ENCODE peak calls at places on chromosomes 7 and 10, in nine cellular contexts. One of them, this sample, is unnamed.

GRCh38 chr10:86941991-86942421 is 15.4 kb downstream of the MMRN2 start:
- DNase-seq in astrocyte of the cerebellum: no peak
- DNase-seq in HEK293T: no peak
- DNase-seq in stimulated activated naive CD8-positive, alpha-beta T cell treated with anti-CD3 and anti-CD28 coated beads, Interleukin-15, Interleukin-2, amounts not matched to agents 100 U/mL and 50 U/mL, for 24 hours: no peak
- DNase-seq in glomerular endothelial cell: no peak
- DNase-seq in SW 1271: no peak
- DNase-seq in effector memory CD4-positive, alpha-beta T cell: no peak
- DNase-seq in hypothalamus: no peak
- DNase-seq in activated CD8-positive, alpha-beta memory T cell treated with anti-CD3 and anti-CD28 coated beads, Interleukin-2, amount 50 U/mL, for 48 hours: no peak
- DNase-seq in this sample: no peak

GRCh38 chr10:43845121-43845520 is 196.4 kb upstream of the ZNF32 start:
- DNase-seq in astrocyte of the cerebellum: no peak
- DNase-seq in HEK293T: no peak
- DNase-seq in stimulated activated naive CD8-positive, alpha-beta T cell treated with anti-CD3 and anti-CD28 coated beads, Interleukin-15, Interleukin-2, amounts not matched to agents 100 U/mL and 50 U/mL, for 24 hours: no peak
- DNase-seq in glomerular endothelial cell: no peak
- DNase-seq in SW 1271: no peak
- DNase-seq in effector memory CD4-positive, alpha-beta T cell: no peak
- DNase-seq in hypothalamus: no peak
- DNase-seq in activated CD8-positive, alpha-beta memory T cell treated with anti-CD3 and anti-CD28 coated beads, Interleukin-2, amount 50 U/mL, for 48 hours: no peak
- DNase-seq in this sample: no peak

GRCh38 chr10:30284860-30285594 is 64.1 kb downstream of the MTPAP start:
- DNase-seq in astrocyte of the cerebellum: no peak
- DNase-seq in HEK293T: peak; percentile 6
- DNase-seq in stimulated activated naive CD8-positive, alpha-beta T cell treated with anti-CD3 and anti-CD28 coated beads, Interleukin-15, Interleukin-2, amounts not matched to agents 100 U/mL and 50 U/mL, for 24 hours: no peak
- DNase-seq in glomerular endothelial cell: no peak
- DNase-seq in SW 1271: no peak
- DNase-seq in effector memory CD4-positive, alpha-beta T cell: no peak
- DNase-seq in hypothalamus: no peak
- DNase-seq in activated CD8-positive, alpha-beta memory T cell treated with anti-CD3 and anti-CD28 coated beads, Interleukin-2, amount 50 U/mL, for 48 hours: no peak
- DNase-seq in this sample: no peak

GRCh38 chr7:2108501-2109250 is 124.1 kb downstream of the MAD1L1 start:
- DNase-seq in astrocyte of the cerebellum: no peak
- DNase-seq in HEK293T: no peak
- DNase-seq in stimulated activated naive CD8-positive, alpha-beta T cell treated with anti-CD3 and anti-CD28 coated beads, Interleukin-15, Interleukin-2, amounts not matched to agents 100 U/mL and 50 U/mL, for 24 hours: no peak
- DNase-seq in glomerular endothelial cell: no peak
- DNase-seq in SW 1271: no peak
- DNase-seq in effector memory CD4-positive, alpha-beta T cell: no peak
- DNase-seq in hypothalamus: peak; percentile 36
- DNase-seq in activated CD8-positive, alpha-beta memory T cell treated with anti-CD3 and anti-CD28 coated beads, Interleukin-2, amount 50 U/mL, for 48 hours: no peak
- DNase-seq in this sample: no peak

GRCh38 chr10:79436066-79436849 is 9.2 kb downstream of the ZCCHC24 start:
- DNase-seq in astrocyte of the cerebellum: no peak
- DNase-seq in HEK293T: no peak
- DNase-seq in stimulated activated naive CD8-positive, alpha-beta T cell treated with anti-CD3 and anti-CD28 coated beads, Interleukin-15, Interleukin-2, amounts not matched to agents 100 U/mL and 50 U/mL, for 24 hours: no peak
- DNase-seq in glomerular endothelial cell: no peak
- DNase-seq in SW 1271: no peak
- DNase-seq in effector memory CD4-positive, alpha-beta T cell: no peak
- DNase-seq in hypothalamus: no peak
- DNase-seq in activated CD8-positive, alpha-beta memory T cell treated with anti-CD3 and anti-CD28 coated beads, Interleukin-2, amount 50 U/mL, for 48 hours: no peak
- DNase-seq in this sample: no peak

GRCh38 chr10:102769375-102770107 is 25.8 kb downstream of the WBP1L start:
- DNase-seq in astrocyte of the cerebellum: no peak
- DNase-seq in HEK293T: no peak
- DNase-seq in stimulated activated naive CD8-positive, alpha-beta T cell treated with anti-CD3 and anti-CD28 coated beads, Interleukin-15, Interleukin-2, amounts not matched to agents 100 U/mL and 50 U/mL, for 24 hours: no peak
- DNase-seq in glomerular endothelial cell: no peak
- DNase-seq in SW 1271: no peak
- DNase-seq in effector memory CD4-positive, alpha-beta T cell: no peak
- DNase-seq in hypothalamus: no peak
- DNase-seq in activated CD8-positive, alpha-beta memory T cell treated with anti-CD3 and anti-CD28 coated beads, Interleukin-2, amount 50 U/mL, for 48 hours: no peak
- DNase-seq in this sample: no peak

GRCh38 chr7:81367335-81367801 is 402.5 kb downstream of the HGF start:
- DNase-seq in astrocyte of the cerebellum: peak; percentile 11
- DNase-seq in HEK293T: no peak
- DNase-seq in stimulated activated naive CD8-positive, alpha-beta T cell treated with anti-CD3 and anti-CD28 coated beads, Interleukin-15, Interleukin-2, amounts not matched to agents 100 U/mL and 50 U/mL, for 24 hours: no peak
- DNase-seq in glomerular endothelial cell: no peak
- DNase-seq in SW 1271: no peak
- DNase-seq in effector memory CD4-positive, alpha-beta T cell: no peak
- DNase-seq in hypothalamus: no peak
- DNase-seq in activated CD8-positive, alpha-beta memory T cell treated with anti-CD3 and anti-CD28 coated beads, Interleukin-2, amount 50 U/mL, for 48 hours: no peak
- DNase-seq in this sample: no peak

GRCh38 chr7:41103331-41103730 is 599.6 kb downstream of the INHBA start:
- DNase-seq in astrocyte of the cerebellum: no peak
- DNase-seq in HEK293T: no peak
- DNase-seq in stimulated activated naive CD8-positive, alpha-beta T cell treated with anti-CD3 and anti-CD28 coated beads, Interleukin-15, Interleukin-2, amounts not matched to agents 100 U/mL and 50 U/mL, for 24 hours: no peak
- DNase-seq in glomerular endothelial cell: no peak
- DNase-seq in SW 1271: no peak
- DNase-seq in effector memory CD4-positive, alpha-beta T cell: no peak
- DNase-seq in hypothalamus: no peak
- DNase-seq in activated CD8-positive, alpha-beta memory T cell treated with anti-CD3 and anti-CD28 coated beads, Interleukin-2, amount 50 U/mL, for 48 hours: no peak
- DNase-seq in this sample: no peak

GRCh38 chr10:12534824-12535223 is 185.5 kb downstream of the CAMK1D start:
- DNase-seq in astrocyte of the cerebellum: no peak
- DNase-seq in HEK293T: no peak
- DNase-seq in stimulated activated naive CD8-positive, alpha-beta T cell treated with anti-CD3 and anti-CD28 coated beads, Interleukin-15, Interleukin-2, amounts not matched to agents 100 U/mL and 50 U/mL, for 24 hours: peak; percentile 20
- DNase-seq in glomerular endothelial cell: no peak
- DNase-seq in SW 1271: no peak
- DNase-seq in effector memory CD4-positive, alpha-beta T cell: no peak
- DNase-seq in hypothalamus: no peak
- DNase-seq in activated CD8-positive, alpha-beta memory T cell treated with anti-CD3 and anti-CD28 coated beads, Interleukin-2, amount 50 U/mL, for 48 hours: peak; percentile 63
- DNase-seq in this sample: no peak

GRCh38 chr10:70991140-70992124 is 103.1 kb upstream of the PCBD1 start:
- DNase-seq in astrocyte of the cerebellum: no peak
- DNase-seq in HEK293T: no peak
- DNase-seq in stimulated activated naive CD8-positive, alpha-beta T cell treated with anti-CD3 and anti-CD28 coated beads, Interleukin-15, Interleukin-2, amounts not matched to agents 100 U/mL and 50 U/mL, for 24 hours: no peak
- DNase-seq in glomerular endothelial cell: no peak
- DNase-seq in SW 1271: no peak
- DNase-seq in effector memory CD4-positive, alpha-beta T cell: no peak
- DNase-seq in hypothalamus: no peak
- DNase-seq in activated CD8-positive, alpha-beta memory T cell treated with anti-CD3 and anti-CD28 coated beads, Interleukin-2, amount 50 U/mL, for 48 hours: no peak
- DNase-seq in this sample: no peak

GRCh38 chr10:69938541-69938991 is 114.1 kb upstream of the MACROH2A2 start:
- DNase-seq in astrocyte of the cerebellum: no peak
- DNase-seq in HEK293T: no peak
- DNase-seq in stimulated activated naive CD8-positive, alpha-beta T cell treated with anti-CD3 and anti-CD28 coated beads, Interleukin-15, Interleukin-2, amounts not matched to agents 100 U/mL and 50 U/mL, for 24 hours: no peak
- DNase-seq in glomerular endothelial cell: no peak
- DNase-seq in SW 1271: no peak
- DNase-seq in effector memory CD4-positive, alpha-beta T cell: no peak
- DNase-seq in hypothalamus: no peak
- DNase-seq in activated CD8-positive, alpha-beta memory T cell treated with anti-CD3 and anti-CD28 coated beads, Interleukin-2, amount 50 U/mL, for 48 hours: no peak
- DNase-seq in this sample: no peak

GRCh38 chr7:157278791-157279678 is 57.8 kb upstream of the DNAJB6 start:
- DNase-seq in astrocyte of the cerebellum: no peak
- DNase-seq in HEK293T: no peak
- DNase-seq in stimulated activated naive CD8-positive, alpha-beta T cell treated with anti-CD3 and anti-CD28 coated beads, Interleukin-15, Interleukin-2, amounts not matched to agents 100 U/mL and 50 U/mL, for 24 hours: no peak
- DNase-seq in glomerular endothelial cell: no peak
- DNase-seq in SW 1271: no peak
- DNase-seq in effector memory CD4-positive, alpha-beta T cell: no peak
- DNase-seq in hypothalamus: no peak
- DNase-seq in activated CD8-positive, alpha-beta memory T cell treated with anti-CD3 and anti-CD28 coated beads, Interleukin-2, amount 50 U/mL, for 48 hours: no peak
- DNase-seq in this sample: peak; percentile 83

GRCh38 chr7:77903597-77903996 is 105.0 kb downstream of the PHTF2 start:
- DNase-seq in astrocyte of the cerebellum: no peak
- DNase-seq in HEK293T: peak; percentile 21
- DNase-seq in stimulated activated naive CD8-positive, alpha-beta T cell treated with anti-CD3 and anti-CD28 coated beads, Interleukin-15, Interleukin-2, amounts not matched to agents 100 U/mL and 50 U/mL, for 24 hours: no peak
- DNase-seq in glomerular endothelial cell: no peak
- DNase-seq in SW 1271: peak; percentile 17
- DNase-seq in effector memory CD4-positive, alpha-beta T cell: no peak
- DNase-seq in hypothalamus: no peak
- DNase-seq in activated CD8-positive, alpha-beta memory T cell treated with anti-CD3 and anti-CD28 coated beads, Interleukin-2, amount 50 U/mL, for 48 hours: no peak
- DNase-seq in this sample: no peak

GRCh38 chr10:125003146-125003900 is 61.4 kb downstream of the ZRANB1 start:
- DNase-seq in astrocyte of the cerebellum: no peak
- DNase-seq in HEK293T: no peak
- DNase-seq in stimulated activated naive CD8-positive, alpha-beta T cell treated with anti-CD3 and anti-CD28 coated beads, Interleukin-15, Interleukin-2, amounts not matched to agents 100 U/mL and 50 U/mL, for 24 hours: no peak
- DNase-seq in glomerular endothelial cell: no peak
- DNase-seq in SW 1271: no peak
- DNase-seq in effector memory CD4-positive, alpha-beta T cell: no peak
- DNase-seq in hypothalamus: no peak
- DNase-seq in activated CD8-positive, alpha-beta memory T cell treated with anti-CD3 and anti-CD28 coated beads, Interleukin-2, amount 50 U/mL, for 48 hours: peak; percentile 33
- DNase-seq in this sample: no peak

GRCh38 chr7:129258649-129259389 is 34.0 kb downstream of the AHCYL2 start:
- DNase-seq in astrocyte of the cerebellum: peak; percentile 20
- DNase-seq in HEK293T: no peak
- DNase-seq in stimulated activated naive CD8-positive, alpha-beta T cell treated with anti-CD3 and anti-CD28 coated beads, Interleukin-15, Interleukin-2, amounts not matched to agents 100 U/mL and 50 U/mL, for 24 hours: no peak
- DNase-seq in glomerular endothelial cell: no peak
- DNase-seq in SW 1271: no peak
- DNase-seq in effector memory CD4-positive, alpha-beta T cell: no peak
- DNase-seq in hypothalamus: no peak
- DNase-seq in activated CD8-positive, alpha-beta memory T cell treated with anti-CD3 and anti-CD28 coated beads, Interleukin-2, amount 50 U/mL, for 48 hours: no peak
- DNase-seq in this sample: no peak

GRCh38 chr10:88066876-88067275 is 203.5 kb downstream of the PTEN start:
- DNase-seq in astrocyte of the cerebellum: no peak
- DNase-seq in HEK293T: no peak
- DNase-seq in stimulated activated naive CD8-positive, alpha-beta T cell treated with anti-CD3 and anti-CD28 coated beads, Interleukin-15, Interleukin-2, amounts not matched to agents 100 U/mL and 50 U/mL, for 24 hours: no peak
- DNase-seq in glomerular endothelial cell: no peak
- DNase-seq in SW 1271: no peak
- DNase-seq in effector memory CD4-positive, alpha-beta T cell: no peak
- DNase-seq in hypothalamus: no peak
- DNase-seq in activated CD8-positive, alpha-beta memory T cell treated with anti-CD3 and anti-CD28 coated beads, Interleukin-2, amount 50 U/mL, for 48 hours: no peak
- DNase-seq in this sample: no peak

GRCh38 chr7:137656227-137656849 is 190.4 kb downstream of the DGKI start:
- DNase-seq in astrocyte of the cerebellum: peak; percentile 63
- DNase-seq in HEK293T: peak; percentile 78
- DNase-seq in stimulated activated naive CD8-positive, alpha-beta T cell treated with anti-CD3 and anti-CD28 coated beads, Interleukin-15, Interleukin-2, amounts not matched to agents 100 U/mL and 50 U/mL, for 24 hours: peak; percentile 77
- DNase-seq in glomerular endothelial cell: peak; percentile 77
- DNase-seq in SW 1271: peak; percentile 50
- DNase-seq in effector memory CD4-positive, alpha-beta T cell: peak; percentile 15
- DNase-seq in hypothalamus: peak; percentile 55
- DNase-seq in activated CD8-positive, alpha-beta memory T cell treated with anti-CD3 and anti-CD28 coated beads, Interleukin-2, amount 50 U/mL, for 48 hours: peak; percentile 88
- DNase-seq in this sample: peak; percentile 79

GRCh38 chr7:2802504-2803341 is 41.4 kb downstream of the GNA12 start:
- DNase-seq in astrocyte of the cerebellum: no peak
- DNase-seq in HEK293T: no peak
- DNase-seq in stimulated activated naive CD8-positive, alpha-beta T cell treated with anti-CD3 and anti-CD28 coated beads, Interleukin-15, Interleukin-2, amounts not matched to agents 100 U/mL and 50 U/mL, for 24 hours: no peak
- DNase-seq in glomerular endothelial cell: no peak
- DNase-seq in SW 1271: peak; percentile 58
- DNase-seq in effector memory CD4-positive, alpha-beta T cell: no peak
- DNase-seq in hypothalamus: no peak
- DNase-seq in activated CD8-positive, alpha-beta memory T cell treated with anti-CD3 and anti-CD28 coated beads, Interleukin-2, amount 50 U/mL, for 48 hours: no peak
- DNase-seq in this sample: no peak